ENCODE peak calls at places on chromosomes 4 and X, in six cellular contexts. H is IMR-90, I is H9, B is mesenchymal stem cell, L is H1, X is trophoblast cell. Z is an unnamed sample.

GRCh38 chr4:159191989-159192388 is 89.1 kb downstream of the RAPGEF2 start:
- DNase-seq in L (no peak), H (peak; percentile 85), X (peak; percentile 90), B (peak; percentile 72), I (peak; percentile 45), Z (no peak)

GRCh38 chrX:131816551-131817136 is 206.5 kb upstream of the STK26 start:
- DNase-seq in B (no peak), I (no peak), X (peak; percentile 96), L (no peak), H (peak; percentile 74), Z (no peak)

GRCh38 chr4:135508006-135508714 is 1306.6 kb upstream of the PABPC4L start:
- DNase-seq in B (peak; percentile 34), H (peak; percentile 86), I (no peak), L (no peak), X (no peak), Z (no peak)

GRCh38 chrX:47611926-47612325 is 7.7 kb downstream of the SYN1 start:
- DNase-seq in H (no peak), X (no peak), L (no peak), B (no peak), I (no peak), Z (no peak)

GRCh38 chrX:103730746-103731508 is 20.2 kb downstream of the TMEM31 start:
- DNase-seq in L (no peak), B (peak; percentile 66), I (no peak), H (peak; percentile 86), X (no peak), Z (no peak)

GRCh38 chrX:68794486-68794885 is 34.3 kb upstream of the EFNB1 start:
- DNase-seq in H (no peak), X (no peak), I (no peak), B (no peak), L (no peak), Z (no peak)

GRCh38 chr4:151099976-151100417 is 569 bp downstream of the RPS3A start:
- DNase-seq in L (no peak), I (no peak), H (peak; percentile 25), B (no peak), X (peak; percentile 45), Z (no peak)

GRCh38 chr4:54661686-54662085 is 3.9 kb downstream of the KIT start:
- DNase-seq in X (peak; percentile 98), B (peak; percentile 68), H (peak; percentile 92), L (no peak), I (no peak), Z (no peak)

GRCh38 chr4:174396599-174396998 is 112.9 kb downstream of the CEP44 start:
- DNase-seq in H (no peak), X (no peak), I (no peak), L (no peak), B (no peak), Z (no peak)

GRCh38 chr4:128355301-128355700 is 67.7 kb upstream of the PGRMC2 start:
- DNase-seq in H (no peak), I (no peak), B (peak; percentile 49), L (no peak), X (peak; percentile 10), Z (no peak)

GRCh38 chr4:128363966-128364365 is 76.4 kb upstream of the PGRMC2 start:
- DNase-seq in B (no peak), I (no peak), L (no peak), H (no peak), X (no peak), Z (no peak)

GRCh38 chr4:87492617-87493016 is 36.6 kb downstream of the SPARCL1 start:
- DNase-seq in I (no peak), H (no peak), B (no peak), L (no peak), X (no peak), Z (no peak)

GRCh38 chr4:1771555-1772305 is 21.4 kb upstream of the FGFR3 start:
- DNase-seq in I (no peak), X (no peak), H (no peak), L (no peak), B (no peak), Z (no peak)

GRCh38 chrX:131979116-131979515 is 44.0 kb upstream of the STK26 start:
- DNase-seq in H (no peak), X (no peak), I (no peak), B (no peak), L (no peak), Z (no peak)

DNA sequence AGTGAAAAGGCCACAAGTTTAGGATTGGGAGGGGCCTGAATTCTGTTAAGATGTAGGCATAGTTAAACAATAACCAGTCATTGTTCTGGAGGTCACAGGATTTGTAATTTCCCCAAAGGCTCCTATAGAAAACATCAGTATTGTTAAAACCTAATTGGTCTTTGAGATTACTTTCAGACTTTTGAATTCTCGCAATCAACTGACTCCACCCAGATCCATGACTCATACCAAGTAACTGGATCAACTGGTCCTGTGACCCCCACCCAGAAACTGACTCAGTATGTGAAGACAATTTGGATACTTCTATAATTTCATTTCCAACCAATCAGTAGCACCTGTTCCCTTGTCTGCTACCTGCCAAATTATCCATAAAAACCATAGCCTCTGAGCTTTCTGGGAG is 28.4 kb downstream of the MAGEB16 start:
- DNase-seq in X (peak; percentile 33), H (no peak), B (peak; percentile 0), I (no peak), L (no peak), Z (peak; percentile 32)
- H3K9me3 ChIP-seq in X (no peaks in the 10 kb centered on the region), H (no peaks in the 10 kb centered on the region), B (no peaks in the 10 kb centered on the region), I (no peaks in the 10 kb centered on the region), L (no peaks in the 10 kb centered on the region), Z (no peaks in the 10 kb centered on the region)

GRCh38 chr4:84569009-84569408 is 13.9 kb upstream of the CDS1 start:
- DNase-seq in X (no peak), I (no peak), H (no peak), B (no peak), L (no peak), Z (no peak)
- H3K27ac ChIP-seq in X (no peak overlapping the region), I (peak overlapping the region; percentile 9), H (no peak overlapping the region), B (no peak overlapping the region), L (no peak overlapping the region), Z (no peak overlapping the region)

DNA sequence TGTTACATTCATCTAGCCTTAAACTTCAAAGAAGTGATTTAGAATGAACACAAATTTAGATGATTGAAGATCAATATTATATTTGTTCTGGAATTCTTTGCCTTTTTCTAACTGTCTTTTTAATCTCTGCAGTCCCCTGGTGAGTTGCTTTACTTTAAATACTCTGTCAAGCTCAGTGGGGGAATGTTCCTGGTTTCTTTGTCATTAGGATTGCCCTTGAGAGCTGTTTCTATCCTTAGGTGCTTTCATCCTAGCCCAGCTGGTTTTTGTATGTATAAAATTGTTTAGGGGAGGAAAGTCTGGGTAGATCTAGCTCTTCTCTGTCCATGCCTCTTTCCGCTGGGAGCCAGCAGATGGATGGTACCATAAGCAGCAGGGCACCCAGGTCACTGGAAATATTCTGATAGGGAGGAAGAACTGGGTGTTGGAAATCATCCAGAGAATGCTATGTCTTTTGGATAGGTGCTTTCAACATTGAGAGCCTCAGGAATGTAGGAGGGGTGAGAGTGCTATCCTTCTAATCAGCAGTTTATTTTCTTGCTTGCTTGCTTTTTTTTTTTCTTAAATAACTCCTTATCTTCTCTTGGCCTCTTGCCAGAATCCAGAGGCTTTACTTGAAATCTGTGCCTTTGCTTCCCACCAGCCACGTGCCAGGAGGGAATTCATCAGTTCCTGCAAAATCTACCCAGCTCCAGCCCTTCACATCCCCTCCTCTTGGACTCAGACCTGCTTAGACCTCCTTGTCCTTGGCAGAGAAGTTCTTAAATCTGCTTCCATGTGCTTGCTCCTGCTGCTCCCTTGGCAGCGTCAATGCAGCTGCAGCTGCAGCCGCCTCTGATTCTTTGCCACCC is 215.3 kb upstream of the ANXA3 start:
- DNase-seq in B (peak; percentile 28), L (no peak), I (no peak), X (peak; percentile 10), H (peak; percentile 1), Z (no peak)
- H2AK5ac ChIP-seq in B (no peak overlapping the region), L (no peak overlapping the region), I (no peak overlapping the region), X (no peak overlapping the region), H (no peak overlapping the region), Z (no peak overlapping the region)

DNA sequence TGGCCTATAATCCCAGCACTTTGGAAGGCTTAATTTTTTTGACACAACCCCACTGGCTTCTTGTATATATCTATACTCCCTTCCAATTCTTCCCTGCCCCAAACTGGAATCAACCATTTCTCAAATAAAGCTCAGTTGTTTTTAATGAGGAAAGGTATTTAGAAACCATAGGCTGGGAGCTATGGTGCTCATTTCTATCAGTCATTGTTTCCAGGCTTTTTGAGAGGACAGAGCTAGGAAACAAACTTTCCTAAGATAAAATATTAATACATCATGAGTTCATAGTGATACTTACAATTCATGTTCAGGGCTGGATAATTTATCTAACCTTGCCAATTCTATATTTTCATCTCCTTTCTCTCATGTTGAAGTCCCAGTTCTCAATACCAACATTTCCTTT is 50.3 kb downstream of the BCOR start:
- DNase-seq in B (no peak), I (no peak), H (no peak), L (no peak), X (no peak), Z (no peak)
- H3K9me3 ChIP-seq in B (peaks cover 51% of the 10 kb centered on the region), I (peaks cover 34% of the 10 kb centered on the region), H (peaks cover 26% of the 10 kb centered on the region), L (peaks cover 26% of the 10 kb centered on the region), X (peaks cover 6% of the 10 kb centered on the region), Z (peaks cover 61% of the 10 kb centered on the region)

GRCh38 chr4:27005512-27006246 is 145.0 kb downstream of the STIM2 start:
- DNase-seq in L (no peak), I (no peak), B (peak; percentile 18), H (peak; percentile 78), X (peak; percentile 18), Z (no peak)
- H3K27ac ChIP-seq in L (no peak overlapping the region), I (no peak overlapping the region), B (no peak overlapping the region), H (peak overlapping the region; percentile 47), X (no peak overlapping the region), Z (no peak overlapping the region)

GRCh38 chr4:7979652-7979968 is 39.9 kb upstream of the AFAP1 start:
- DNase-seq in L (no peak), I (peak; percentile 71), H (no peak), B (no peak), X (no peak), Z (no peak)

GRCh38 chr4:7984286-7984925 is 44.7 kb upstream of the AFAP1 start:
- DNase-seq in X (no peak), H (no peak), B (no peak), I (no peak), L (no peak), Z (no peak)

GRCh38 chr4:7983296-7983695 is 43.6 kb upstream of the AFAP1 start:
- DNase-seq in I (no peak), X (no peak), H (no peak), L (no peak), B (no peak), Z (no peak)

GRCh38 chr4:7980036-7980435 is 40.4 kb upstream of the AFAP1 start:
- DNase-seq in H (peak; percentile 71), X (no peak), L (no peak), B (no peak), I (no peak), Z (no peak)

DNA sequence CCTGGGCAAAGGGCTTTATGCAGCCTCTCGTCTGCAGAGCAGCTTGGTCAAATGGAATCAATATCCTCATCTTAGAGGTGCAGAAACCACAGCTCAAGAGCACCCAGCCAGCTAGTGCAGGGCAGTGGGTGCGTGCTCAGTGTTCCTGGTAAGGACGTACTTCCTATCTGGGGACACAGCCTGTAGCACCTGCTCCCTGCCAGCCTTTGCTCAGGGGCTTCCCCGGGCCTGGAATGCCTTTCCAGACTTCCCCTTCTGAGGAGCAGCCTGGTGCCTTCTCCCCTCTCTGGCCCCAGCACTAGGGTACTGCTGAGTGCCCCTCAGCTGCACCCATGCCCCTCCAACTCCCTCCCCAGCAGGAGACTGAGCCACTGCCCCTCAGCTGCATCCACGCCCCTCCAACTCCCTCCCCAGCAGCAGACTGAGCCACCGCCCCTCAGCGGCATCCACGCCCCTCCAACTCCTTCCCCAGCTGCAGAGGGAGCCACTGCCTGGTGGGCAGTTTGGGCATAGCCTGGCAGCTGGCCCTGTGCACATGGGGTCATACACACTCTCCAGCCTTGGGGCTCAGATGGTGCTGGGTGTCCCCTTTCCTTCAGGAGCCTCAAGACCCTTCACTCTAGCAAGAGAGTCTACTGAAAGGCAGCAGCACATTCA is 42.2 kb upstream of the AFAP1 start:
- DNase-seq in I (no peak), X (no peak), H (no peak), B (no peak), L (no peak), Z (no peak)
- H2AK5ac ChIP-seq in I (no peak overlapping the region), X (no peak overlapping the region), H (peak overlapping the region; percentile 43), B (no peak overlapping the region), L (no peak overlapping the region), Z (peak overlapping the region; percentile 22)

Z was measured in neuronal stem cell.